ENCODE peak calls at places on chromosomes 3 and 15, in six cellular contexts. S, J, R, W, Q and E are unnamed samples.

GRCh38 chr15:74933573-74933972 is 4.3 kb downstream of the COX5A start:
- DNase-seq in J (no peak), R (no peak), Q (no peak), W (no peak), S (no peak), E (no peak)

GRCh38 chr15:92053727-92054316 is 200.3 kb downstream of the SLCO3A1 start:
- DNase-seq in W (no peak), Q (no peak), J (no peak), S (no peak), R (no peak), E (no peak)

GRCh38 chr3:139561959-139562676 is 22.6 kb upstream of the RBP1 start:
- DNase-seq in J (no peak), Q (peak; percentile 77), S (no peak), R (peak; percentile 72), W (peak; percentile 55), E (no peak)

GRCh38 chr15:44468713-44469385 is 41.4 kb downstream of the CTDSPL2 start:
- DNase-seq in R (no peak), Q (no peak), J (peak; percentile 70), S (no peak), W (peak; percentile 65), E (no peak)

GRCh38 chr3:86990171-86990733 is 697 bp downstream of the VGLL3 start:
- DNase-seq in W (no peak), R (no peak), J (peak; percentile 27), Q (peak; percentile 19), S (no peak), E (no peak)

GRCh38 chr15:42549052-42549491 is 434 bp downstream of the HAUS2 start:
- DNase-seq in R (peak; percentile 47), J (peak; percentile 11), W (peak; percentile 24), S (no peak), Q (peak; percentile 44), E (no peak)

GRCh38 chr3:110868106-110868505 is 203.5 kb upstream of the NECTIN3 start:
- DNase-seq in J (no peak), W (no peak), R (no peak), Q (no peak), S (no peak), E (no peak)

GRCh38 chr3:188834349-188834748 is 337.4 kb upstream of the TPRG1 start:
- DNase-seq in S (no peak), J (no peak), Q (no peak), W (no peak), R (no peak), E (no peak)

GRCh38 chr3:124336067-124336656 is 344.2 kb upstream of the ROPN1 start:
- DNase-seq in R (no peak), J (no peak), S (no peak), Q (no peak), W (no peak), E (no peak)

GRCh38 chr3:103991461-103992115 is 1375.1 kb upstream of the ALCAM start:
- DNase-seq in Q (no peak), J (no peak), R (peak; percentile 51), W (peak; percentile 11), S (no peak), E (no peak)

GRCh38 chr15:92666780-92667179 is 11.2 kb upstream of the FAM174B start:
- DNase-seq in S (no peak), J (no peak), W (peak; percentile 39), R (no peak), Q (no peak), E (no peak)

GRCh38 chr3:146750196-146750595 is 145.1 kb upstream of the PLSCR5 start:
- DNase-seq in R (no peak), Q (no peak), J (peak; percentile 76), S (no peak), W (peak; percentile 9), E (no peak)

GRCh38 chr15:78822514-78822913 is 11.2 kb upstream of the ADAMTS7 start:
- DNase-seq in J (peak; percentile 13), W (no peak), S (no peak), R (no peak), Q (no peak), E (no peak)

GRCh38 chr3:183699238-183699947 is 1.8 kb downstream of the YEATS2 start:
- DNase-seq in J (no peak), Q (no peak), R (no peak), S (no peak), W (no peak), E (no peak)

GRCh38 chr15:67563092-67563491 is 20.6 kb downstream of the MAP2K5 start:
- DNase-seq in S (no peak), R (no peak), Q (no peak), J (no peak), W (no peak), E (no peak)

GRCh38 chr3:104425416-104425815 is 941.3 kb upstream of the ALCAM start:
- DNase-seq in J (no peak), Q (no peak), W (no peak), R (no peak), S (no peak), E (no peak)

GRCh38 chr3:116440196-116440595 is 5.1 kb downstream of the LSAMP start:
- DNase-seq in Q (no peak), S (no peak), J (no peak), R (peak; percentile 8), W (peak; percentile 89), E (no peak)

GRCh38 chr3:50146316-50146901 is 8.7 kb upstream of the SEMA3F start:
- DNase-seq in S (no peak), J (no peak), W (no peak), R (no peak), Q (peak; percentile 92), E (no peak)

GRCh38 chr15:52790941-52791751 is 1.0 kb upstream of the ONECUT1 start:
- DNase-seq in J (no peak), Q (no peak), R (peak; percentile 83), S (no peak), W (no peak), E (no peak)

GRCh38 chr3:6287063-6287462 is 573.9 kb upstream of the GRM7 start:
- DNase-seq in S (no peak), J (no peak), Q (no peak), W (no peak), R (no peak), E (no peak)

GRCh38 chr15:84685304-84685703 is 27.3 kb upstream of the NMB start:
- DNase-seq in W (peak; percentile 90), S (no peak), Q (peak; percentile 26), R (no peak), J (peak; percentile 84), E (no peak)

GRCh38 chr3:64995857-64996564 is 308.2 kb upstream of the ADAMTS9 start:
- DNase-seq in W (peak; percentile 20), J (no peak), Q (no peak), R (no peak), S (no peak), E (no peak)

GRCh38 chr3:15284121-15284889 is 48.1 kb downstream of the SH3BP5 start:
- DNase-seq in S (peak; percentile 54), J (peak; percentile 21), W (peak; percentile 26), Q (no peak), R (no peak), E (no peak)

GRCh38 chr15:58504674-58505234 is 73.0 kb downstream of the LIPC start:
- DNase-seq in S (no peak), W (no peak), Q (no peak), J (no peak), R (no peak), E (no peak)

GRCh38 chr3:52250122-52250521 is 4.6 kb downstream of the PPM1M start:
- DNase-seq in J (no peak), R (no peak), S (no peak), W (no peak), Q (no peak), E (no peak)

GRCh38 chr15:43150171-43150929 is 17.0 kb downstream of the TMEM62 start:
- DNase-seq in Q (no peak), J (peak; percentile 98), S (no peak), R (no peak), W (peak; percentile 86), E (no peak)

GRCh38 chr3:169295126-169295525 is 368.4 kb downstream of the MECOM start:
- DNase-seq in Q (peak; percentile 17), R (no peak), J (no peak), W (peak; percentile 65), S (no peak), E (no peak)

DNA sequence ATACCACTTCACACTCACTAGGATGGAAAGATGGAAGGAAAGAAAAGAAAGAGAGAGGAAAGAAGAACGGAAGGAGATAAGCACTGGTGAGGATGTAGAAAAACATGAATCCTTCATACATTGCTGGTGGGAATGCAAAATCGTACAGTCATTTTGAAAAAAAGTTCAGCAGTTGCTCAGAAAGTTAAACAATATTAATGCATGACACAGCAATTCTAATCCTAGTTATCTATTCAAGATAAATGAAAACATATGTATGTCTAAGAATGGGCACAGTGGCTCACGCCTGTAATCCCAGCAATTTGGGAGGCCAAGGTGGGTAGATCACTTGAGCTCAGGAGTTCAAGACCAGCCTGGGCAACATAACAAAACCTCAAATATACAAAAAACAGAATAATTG is 59.0 kb downstream of the SENP7 start:
- DNase-seq in W (no peak), Q (no peak), J (peak; percentile 4), S (no peak), R (no peak), E (no peak)
- TF ChIP-seq CTCF in W (no peak), Q (no peak), J (no peak), S (no peak), R (no peak), E (no peak)

DNA sequence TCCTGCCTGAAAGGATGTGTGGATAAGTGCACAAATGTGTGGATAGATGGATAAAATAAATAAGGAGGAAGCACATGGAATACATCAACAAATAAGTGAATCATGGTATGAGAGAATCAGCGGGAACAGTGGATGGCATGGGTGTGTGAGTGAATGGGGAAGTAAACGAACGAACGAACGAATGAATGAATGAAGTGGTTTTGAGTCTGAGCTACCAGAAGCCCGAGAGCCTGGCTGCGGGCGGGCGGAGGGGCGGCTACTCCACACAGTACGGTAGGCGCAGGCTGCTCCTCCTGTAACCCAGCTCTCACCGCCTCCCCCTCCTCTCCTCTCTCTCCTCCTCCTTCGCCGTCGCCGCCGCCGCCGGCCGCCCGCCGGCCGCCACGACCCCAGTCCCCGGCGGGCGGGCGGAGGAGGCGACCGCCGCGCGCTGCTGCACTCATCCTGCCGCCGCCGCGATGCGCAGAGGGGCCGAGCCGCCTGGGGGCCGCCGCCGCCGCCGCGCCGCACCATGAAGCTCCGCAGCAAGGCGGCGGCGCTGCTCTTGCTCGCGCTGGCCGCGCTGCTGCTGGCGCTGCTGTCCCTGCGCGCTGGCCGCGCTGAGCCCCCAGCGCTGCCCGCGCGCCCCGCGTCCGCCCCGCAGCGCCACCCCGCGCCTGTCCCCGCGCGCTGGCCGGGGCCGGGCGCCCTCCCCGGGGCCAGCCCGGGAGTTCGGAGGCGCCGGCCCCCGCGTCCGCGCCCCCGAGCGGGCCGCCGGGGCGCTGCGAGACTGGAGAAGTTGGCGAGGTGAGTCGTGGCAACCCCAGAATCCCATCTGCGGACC is at the start of gene GXYLT2:
- DNase-seq in W (peak; percentile 80), Q (peak; percentile 85), R (peak; percentile 93), S (no peak), J (peak; percentile 33), E (peak; percentile 73)
- TF ChIP-seq CTCF in W (no peak), Q (no peak), R (no peak), S (no peak), J (no peak), E (no peak)

GRCh38 chr15:76058714-76059319 is 968 bp upstream of the TMEM266 start:
- DNase-seq in J (no peak), S (no peak), R (peak; percentile 52), Q (peak; percentile 72), W (peak; percentile 14), E (no peak)
- TF ChIP-seq CTCF in J (no peak), S (no peak), R (peak; percentile 25), Q (peak; percentile 61), W (peak; percentile 6), E (no peak)

GRCh38 chr3:180546863-180547262 is 55.1 kb upstream of the TTC14 start:
- DNase-seq in Q (no peak), R (no peak), W (no peak), S (no peak), J (no peak), E (no peak)

GRCh38 chr3:180543877-180544276 is 58.1 kb upstream of the TTC14 start:
- DNase-seq in R (no peak), W (no peak), S (no peak), Q (no peak), J (no peak), E (no peak)

GRCh38 chr3:180548050-180548449 is 53.9 kb upstream of the TTC14 start:
- DNase-seq in R (no peak), Q (no peak), S (no peak), W (no peak), J (peak; percentile 38), E (no peak)
- TF ChIP-seq CTCF in R (no peak), Q (no peak), S (no peak), W (no peak), J (no peak), E (no peak)